ENCODE peak calls at places on chromosomes 12 and 14, in five cellular contexts. K is neuronal stem cell, B is fibroblast of mammary gland, M is GM19239, R is cardiac fibroblast. Y is an unnamed sample.

GRCh38 chr12:80445083-80445482 is 1.0 kb downstream of the PTPRQ start:
- DNase-seq in K (no peak), B (no peak), M (no peak), R (peak), Y (no peak)

GRCh38 chr12:63457857-63458256 is 210.4 kb downstream of the DPY19L2 start:
- DNase-seq in K (no peak), B (no peak), M (no peak), R (no peak), Y (no peak)

GRCh38 chr12:92034083-92034482 is 111.6 kb downstream of the BTG1 start:
- DNase-seq in K (no peak), B (no peak), M (no peak), R (no peak), Y (no peak)

GRCh38 chr12:34400423-34400881 is 378.2 kb downstream of the ALG10 start:
- DNase-seq in K (no peak), B (no peak), M (no peak), R (no peak), Y (no peak)

GRCh38 chr14:77542349-77543239 is 44.0 kb upstream of the ISM2 start:
- DNase-seq in K (no peak), B (peak), M (no peak), R (peak), Y (no peak)

GRCh38 chr14:55600784-55601561 is 21.0 kb downstream of the KTN1 start:
- DNase-seq in K (no peak), B (peak), M (no peak), R (peak), Y (no peak)

GRCh38 chr12:66916189-66916588 is 237.3 kb upstream of the GRIP1 start:
- DNase-seq in K (no peak), B (no peak), M (no peak), R (no peak), Y (no peak)

GRCh38 chr12:72144553-72144952 is 127.6 kb upstream of the TRHDE start:
- DNase-seq in K (no peak), B (no peak), M (no peak), R (no peak), Y (no peak)

GRCh38 chr14:40847496-40847895 is 759.2 kb upstream of the LRFN5 start:
- DNase-seq in K (no peak), B (peak), M (no peak), R (no peak), Y (no peak)

Y was measured in GM04503.